ENCODE peak calls at places on chromosomes 3 and 15, in seven cellular contexts. One of them, this sample, is unnamed.

GRCh38 chr3:99929409-99930139 is 111.9 kb downstream of the CMSS1 start:
- DNase-seq in ovary: no peak
- DNase-seq in transverse colon: peak; percentile 33
- DNase-seq in gastrocnemius medialis: peak; percentile 62
- DNase-seq in tibial artery: no peak
- DNase-seq in aorta: peak; percentile 56
- DNase-seq in IMR-90: peak; percentile 59
- DNase-seq in this sample: peak; percentile 33

GRCh38 chr3:109532257-109533216 is 195.2 kb upstream of the DPPA4 start:
- DNase-seq in tibial artery: no peak
- DNase-seq in ovary: no peak
- DNase-seq in IMR-90: peak; percentile 83
- DNase-seq in aorta: peak; percentile 59
- DNase-seq in transverse colon: peak; percentile 39
- DNase-seq in gastrocnemius medialis: no peak
- DNase-seq in this sample: no peak

GRCh38 chr15:98801234-98801561 is 152.9 kb downstream of the IGF1R start:
- DNase-seq in IMR-90: no peak
- DNase-seq in transverse colon: no peak
- DNase-seq in tibial artery: no peak
- DNase-seq in aorta: no peak
- DNase-seq in gastrocnemius medialis: no peak
- DNase-seq in ovary: no peak
- DNase-seq in this sample: no peak

GRCh38 chr15:85164841-85165466 is 183.3 kb downstream of the PDE8A start:
- DNase-seq in IMR-90: no peak
- DNase-seq in ovary: no peak
- DNase-seq in gastrocnemius medialis: no peak
- DNase-seq in aorta: no peak
- DNase-seq in transverse colon: no peak
- DNase-seq in tibial artery: no peak
- DNase-seq in this sample: no peak

GRCh38 chr15:94164202-94164807 is 67.1 kb upstream of the MCTP2 start:
- DNase-seq in aorta: no peak
- DNase-seq in IMR-90: peak; percentile 51
- DNase-seq in gastrocnemius medialis: no peak
- DNase-seq in ovary: no peak
- DNase-seq in tibial artery: no peak
- DNase-seq in transverse colon: peak; percentile 63
- DNase-seq in this sample: peak; percentile 17

GRCh38 chr3:131107637-131108433 is 81.2 kb downstream of the NEK11 start:
- DNase-seq in gastrocnemius medialis: no peak
- DNase-seq in aorta: no peak
- DNase-seq in tibial artery: no peak
- DNase-seq in ovary: no peak
- DNase-seq in transverse colon: no peak
- DNase-seq in IMR-90: no peak
- DNase-seq in this sample: no peak

GRCh38 chr15:35752134-35752466 is 206.1 kb upstream of the DPH6 start:
- DNase-seq in IMR-90: no peak
- DNase-seq in gastrocnemius medialis: no peak
- DNase-seq in tibial artery: no peak
- DNase-seq in transverse colon: no peak
- DNase-seq in ovary: no peak
- DNase-seq in aorta: no peak
- DNase-seq in this sample: no peak

GRCh38 chr3:48563382-48563918 is at the start of gene UCN2:
- DNase-seq in gastrocnemius medialis: no peak
- DNase-seq in tibial artery: no peak
- DNase-seq in IMR-90: peak; percentile 21
- DNase-seq in transverse colon: no peak
- DNase-seq in ovary: no peak
- DNase-seq in aorta: no peak
- DNase-seq in this sample: no peak

GRCh38 chr3:72401005-72401404 is 447.2 kb downstream of the SHQ1 start:
- DNase-seq in transverse colon: no peak
- DNase-seq in tibial artery: no peak
- DNase-seq in ovary: no peak
- DNase-seq in IMR-90: peak; percentile 6
- DNase-seq in aorta: no peak
- DNase-seq in gastrocnemius medialis: no peak
- DNase-seq in this sample: no peak

GRCh38 chr15:59304807-59305206 is 67.9 kb downstream of the MYO1E start:
- DNase-seq in tibial artery: peak; percentile 40
- DNase-seq in aorta: no peak
- DNase-seq in transverse colon: no peak
- DNase-seq in IMR-90: no peak
- DNase-seq in ovary: no peak
- DNase-seq in gastrocnemius medialis: no peak
- DNase-seq in this sample: no peak

GRCh38 chr15:59309405-59309804 is 63.3 kb downstream of the MYO1E start:
- DNase-seq in transverse colon: no peak
- DNase-seq in ovary: no peak
- DNase-seq in gastrocnemius medialis: no peak
- DNase-seq in aorta: no peak
- DNase-seq in tibial artery: no peak
- DNase-seq in IMR-90: no peak
- DNase-seq in this sample: no peak

GRCh38 chr15:59306520-59307163 is 66.0 kb downstream of the MYO1E start:
- DNase-seq in aorta: no peak
- DNase-seq in ovary: no peak
- DNase-seq in tibial artery: peak; percentile 64
- DNase-seq in gastrocnemius medialis: no peak
- DNase-seq in transverse colon: no peak
- DNase-seq in IMR-90: peak; percentile 58
- DNase-seq in this sample: peak; percentile 41

GRCh38 chr15:59303641-59304433 is 68.8 kb downstream of the MYO1E start:
- DNase-seq in transverse colon: no peak
- DNase-seq in IMR-90: peak; percentile 22
- DNase-seq in ovary: peak; percentile 37
- DNase-seq in aorta: no peak
- DNase-seq in gastrocnemius medialis: no peak
- DNase-seq in tibial artery: peak; percentile 2
- DNase-seq in this sample: no peak

DNA sequence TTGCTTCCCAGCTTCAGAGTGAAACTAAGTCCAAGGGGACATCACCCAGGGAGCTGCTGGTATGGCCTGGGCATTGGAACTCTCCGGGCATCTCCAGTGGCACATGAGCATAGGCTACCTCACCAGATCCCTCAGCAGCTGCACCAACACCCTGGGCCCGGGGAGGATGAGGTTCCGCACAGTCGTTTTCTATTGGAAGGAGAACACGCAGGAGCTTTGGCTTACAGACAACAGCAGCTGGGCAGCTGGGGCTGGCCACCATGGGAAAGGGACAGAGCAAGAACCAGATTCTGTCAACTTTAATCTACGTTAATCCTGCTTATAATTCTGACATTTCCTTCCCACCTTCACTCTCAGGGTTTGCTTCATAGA is 65.5 kb downstream of the MYO1E start:
- DNase-seq in gastrocnemius medialis: peak; percentile 19
- DNase-seq in ovary: no peak
- DNase-seq in IMR-90: no peak
- DNase-seq in aorta: no peak
- DNase-seq in tibial artery: no peak
- DNase-seq in transverse colon: no peak
- DNase-seq in this sample: no peak
- H3K27ac ChIP-seq in gastrocnemius medialis: peak overlapping the region; percentile 4
- H3K27ac ChIP-seq in ovary: no peak overlapping the region
- H3K27ac ChIP-seq in IMR-90: no peak overlapping the region
- H3K27ac ChIP-seq in aorta: no peak overlapping the region
- H3K27ac ChIP-seq in tibial artery: peak overlapping the region; percentile 8
- H3K27ac ChIP-seq in transverse colon: no peak overlapping the region
- H3K27ac ChIP-seq in this sample: peak overlapping the region; percentile 57

GRCh38 chr3:121520510-121520909 is 25.3 kb downstream of the POLQ start:
- DNase-seq in tibial artery: no peak
- DNase-seq in gastrocnemius medialis: no peak
- DNase-seq in transverse colon: no peak
- DNase-seq in aorta: no peak
- DNase-seq in IMR-90: no peak
- DNase-seq in ovary: no peak
- DNase-seq in this sample: no peak
- H3K36me3 ChIP-seq in tibial artery: no peaks in the 10 kb centered on the region
- H3K36me3 ChIP-seq in gastrocnemius medialis: no peaks in the 10 kb centered on the region
- H3K36me3 ChIP-seq in transverse colon: no peaks in the 10 kb centered on the region
- H3K36me3 ChIP-seq in aorta: no peaks in the 10 kb centered on the region
- H3K36me3 ChIP-seq in IMR-90: peaks cover 1% of the 10 kb centered on the region
- H3K36me3 ChIP-seq in ovary: no peaks in the 10 kb centered on the region
- H3K36me3 ChIP-seq in this sample: peaks cover 3% of the 10 kb centered on the region

GRCh38 chr15:63532307-63532744 is 27.9 kb downstream of the USP3 start:
- DNase-seq in gastrocnemius medialis: no peak
- DNase-seq in aorta: no peak
- DNase-seq in IMR-90: peak; percentile 38
- DNase-seq in ovary: no peak
- DNase-seq in tibial artery: no peak
- DNase-seq in transverse colon: no peak
- DNase-seq in this sample: no peak
- H3K27ac ChIP-seq in gastrocnemius medialis: no peak overlapping the region
- H3K27ac ChIP-seq in aorta: no peak overlapping the region
- H3K27ac ChIP-seq in IMR-90: no peak overlapping the region
- H3K27ac ChIP-seq in ovary: no peak overlapping the region
- H3K27ac ChIP-seq in tibial artery: no peak overlapping the region
- H3K27ac ChIP-seq in transverse colon: no peak overlapping the region
- H3K27ac ChIP-seq in this sample: no peak overlapping the region

DNA sequence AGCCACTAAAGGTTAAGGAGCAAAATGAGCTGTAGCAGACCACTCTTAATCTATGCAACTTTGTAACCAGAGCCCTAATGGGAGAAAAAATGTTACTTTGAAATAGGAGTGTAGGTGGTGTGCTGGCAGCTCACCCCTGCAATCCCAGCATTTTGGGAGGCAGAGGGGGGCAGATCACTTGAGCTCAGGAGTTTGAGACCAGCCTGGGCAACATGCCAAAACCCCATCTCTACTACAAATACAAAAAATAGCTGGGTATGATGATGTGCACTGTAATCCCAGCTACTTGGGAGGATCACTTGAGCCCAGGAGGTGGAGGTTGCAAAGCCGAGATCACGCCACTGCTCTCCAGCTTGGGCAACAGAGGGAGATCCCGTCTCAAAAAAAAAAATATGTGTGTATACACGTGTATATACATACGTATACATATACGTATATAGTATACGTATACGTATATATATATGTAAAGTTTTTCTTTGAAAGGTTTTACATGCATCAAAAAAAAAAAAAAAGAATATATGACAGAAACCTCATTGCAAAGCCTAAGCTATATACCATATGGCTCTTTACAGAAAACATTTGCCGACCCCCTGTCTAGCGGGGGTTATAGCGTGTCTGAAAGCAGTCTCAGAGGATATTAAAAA is 15.7 kb downstream of the CAPN7 start:
- DNase-seq in ovary: no peak
- DNase-seq in IMR-90: no peak
- DNase-seq in gastrocnemius medialis: no peak
- DNase-seq in transverse colon: no peak
- DNase-seq in tibial artery: no peak
- DNase-seq in aorta: no peak
- DNase-seq in this sample: no peak
- H3K36me3 ChIP-seq in ovary: no peaks in the 10 kb centered on the region
- H3K36me3 ChIP-seq in IMR-90: peaks cover 38% of the 10 kb centered on the region
- H3K36me3 ChIP-seq in gastrocnemius medialis: peaks cover 92% of the 10 kb centered on the region
- H3K36me3 ChIP-seq in transverse colon: peaks cover 55% of the 10 kb centered on the region
- H3K36me3 ChIP-seq in tibial artery: peaks cover 78% of the 10 kb centered on the region
- H3K36me3 ChIP-seq in aorta: peaks cover 10% of the 10 kb centered on the region
- H3K36me3 ChIP-seq in this sample: peaks cover 21% of the 10 kb centered on the region

GRCh38 chr3:69143055-69143454 is 20.7 kb upstream of the LMOD3 start:
- DNase-seq in tibial artery: no peak
- DNase-seq in ovary: no peak
- DNase-seq in aorta: no peak
- DNase-seq in transverse colon: no peak
- DNase-seq in gastrocnemius medialis: no peak
- DNase-seq in IMR-90: no peak
- DNase-seq in this sample: no peak
- H3K27ac ChIP-seq in tibial artery: no peak overlapping the region
- H3K27ac ChIP-seq in ovary: no peak overlapping the region
- H3K27ac ChIP-seq in aorta: no peak overlapping the region
- H3K27ac ChIP-seq in transverse colon: no peak overlapping the region
- H3K27ac ChIP-seq in gastrocnemius medialis: peak overlapping the region; percentile 81
- H3K27ac ChIP-seq in IMR-90: no peak overlapping the region
- H3K27ac ChIP-seq in this sample: peak overlapping the region; percentile 23

DNA sequence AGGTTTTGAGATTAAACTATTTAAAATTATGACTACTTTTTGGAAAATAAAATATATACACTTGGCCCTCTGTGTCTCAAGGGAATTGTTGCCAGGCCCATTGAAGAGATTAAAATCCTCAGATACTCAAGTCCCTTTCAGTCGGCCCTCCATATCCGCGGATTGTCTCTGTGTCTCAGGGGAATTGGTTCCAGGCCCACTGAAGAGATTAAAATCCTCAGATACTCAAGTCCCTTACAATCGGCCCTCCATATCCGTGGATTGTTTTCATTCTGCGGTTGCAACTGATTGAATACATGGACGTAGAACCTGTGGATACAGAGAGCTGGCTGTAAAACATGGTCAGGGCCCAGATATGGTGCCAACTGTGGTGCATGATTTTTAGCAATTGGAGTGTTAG is 15.7 kb upstream of the LRCH3 start:
- DNase-seq in IMR-90: no peak
- DNase-seq in gastrocnemius medialis: no peak
- DNase-seq in transverse colon: no peak
- DNase-seq in aorta: no peak
- DNase-seq in ovary: no peak
- DNase-seq in tibial artery: no peak
- DNase-seq in this sample: no peak
- H3K36me3 ChIP-seq in IMR-90: peaks cover 49% of the 10 kb centered on the region
- H3K36me3 ChIP-seq in gastrocnemius medialis: peaks cover 93% of the 10 kb centered on the region
- H3K36me3 ChIP-seq in transverse colon: peaks cover 76% of the 10 kb centered on the region
- H3K36me3 ChIP-seq in aorta: peaks cover 15% of the 10 kb centered on the region
- H3K36me3 ChIP-seq in ovary: no peaks in the 10 kb centered on the region
- H3K36me3 ChIP-seq in tibial artery: peaks cover 71% of the 10 kb centered on the region
- H3K36me3 ChIP-seq in this sample: peaks cover 14% of the 10 kb centered on the region

GRCh38 chr15:58247803-58248503 is 109.8 kb downstream of the AQP9 start:
- DNase-seq in transverse colon: peak; percentile 50
- DNase-seq in ovary: no peak
- DNase-seq in gastrocnemius medialis: peak; percentile 97
- DNase-seq in IMR-90: peak; percentile 25
- DNase-seq in tibial artery: peak; percentile 88
- DNase-seq in aorta: peak; percentile 91
- DNase-seq in this sample: no peak
- H3K27ac ChIP-seq in transverse colon: no peak overlapping the region
- H3K27ac ChIP-seq in ovary: no peak overlapping the region
- H3K27ac ChIP-seq in gastrocnemius medialis: peak overlapping the region; percentile 93
- H3K27ac ChIP-seq in IMR-90: no peak overlapping the region
- H3K27ac ChIP-seq in tibial artery: no peak overlapping the region
- H3K27ac ChIP-seq in aorta: no peak overlapping the region
- H3K27ac ChIP-seq in this sample: no peak overlapping the region

GRCh38 chr3:51434110-51434509 is 43.0 kb downstream of the RBM15B start:
- DNase-seq in IMR-90: no peak
- DNase-seq in ovary: no peak
- DNase-seq in tibial artery: no peak
- DNase-seq in transverse colon: no peak
- DNase-seq in gastrocnemius medialis: no peak
- DNase-seq in aorta: no peak
- DNase-seq in this sample: no peak
- H3K36me3 ChIP-seq in IMR-90: peaks cover 14% of the 10 kb centered on the region
- H3K36me3 ChIP-seq in ovary: no peaks in the 10 kb centered on the region
- H3K36me3 ChIP-seq in tibial artery: peaks cover 36% of the 10 kb centered on the region
- H3K36me3 ChIP-seq in transverse colon: peaks cover 8% of the 10 kb centered on the region
- H3K36me3 ChIP-seq in gastrocnemius medialis: peaks cover 24% of the 10 kb centered on the region
- H3K36me3 ChIP-seq in aorta: no peaks in the 10 kb centered on the region
- H3K36me3 ChIP-seq in this sample: peaks cover 8% of the 10 kb centered on the region

GRCh38 chr3:7683431-7683830 is 818.2 kb upstream of the LMCD1 start:
- DNase-seq in transverse colon: no peak
- DNase-seq in gastrocnemius medialis: no peak
- DNase-seq in aorta: no peak
- DNase-seq in IMR-90: no peak
- DNase-seq in tibial artery: no peak
- DNase-seq in ovary: no peak
- DNase-seq in this sample: no peak
- H3K27ac ChIP-seq in transverse colon: no peak overlapping the region
- H3K27ac ChIP-seq in gastrocnemius medialis: no peak overlapping the region
- H3K27ac ChIP-seq in aorta: no peak overlapping the region
- H3K27ac ChIP-seq in IMR-90: no peak overlapping the region
- H3K27ac ChIP-seq in tibial artery: no peak overlapping the region
- H3K27ac ChIP-seq in ovary: no peak overlapping the region
- H3K27ac ChIP-seq in this sample: no peak overlapping the region